ENCODE peak calls at places on chromosomes 6 and 20, in five cellular contexts. One of them, this sample, is unnamed.

GRCh38 chr6:144737998-144738397 is 452.9 kb downstream of the UTRN start:
- DNase-seq in neural crest cell: no peak
- DNase-seq in A549: no peak
- DNase-seq in skeletal muscle cell: no peak
- DNase-seq in endothelial cell: no peak
- DNase-seq in this sample: no peak

GRCh38 chr6:21831531-21832291 is 238.2 kb downstream of the SOX4 start:
- DNase-seq in endothelial cell: no peak
- DNase-seq in A549: no peak
- DNase-seq in skeletal muscle cell: no peak
- DNase-seq in neural crest cell: no peak
- DNase-seq in this sample: no peak

GRCh38 chr6:72084992-72085569 is 198.7 kb downstream of the RIMS1 start:
- DNase-seq in endothelial cell: no peak
- DNase-seq in A549: no peak
- DNase-seq in skeletal muscle cell: no peak
- DNase-seq in neural crest cell: no peak
- DNase-seq in this sample: no peak

GRCh38 chr6:20746024-20746423 is 211.8 kb downstream of the CDKAL1 start:
- DNase-seq in neural crest cell: no peak
- DNase-seq in skeletal muscle cell: no peak
- DNase-seq in A549: no peak
- DNase-seq in endothelial cell: no peak
- DNase-seq in this sample: no peak

GRCh38 chr20:14470231-14470894 is 133.0 kb upstream of the FLRT3 start:
- DNase-seq in endothelial cell: no peak
- DNase-seq in skeletal muscle cell: no peak
- DNase-seq in A549: no peak
- DNase-seq in neural crest cell: no peak
- DNase-seq in this sample: peak

GRCh38 chr6:121780325-121781313 is 345.2 kb downstream of the GJA1 start:
- DNase-seq in neural crest cell: no peak
- DNase-seq in A549: peak
- DNase-seq in skeletal muscle cell: peak
- DNase-seq in endothelial cell: no peak
- DNase-seq in this sample: no peak

GRCh38 chr6:30651143-30651542 is 4.2 kb downstream of the C6orf136 start:
- DNase-seq in skeletal muscle cell: no peak
- DNase-seq in endothelial cell: no peak
- DNase-seq in neural crest cell: no peak
- DNase-seq in A549: no peak
- DNase-seq in this sample: no peak

GRCh38 chr6:19009769-19010168 is 622.6 kb downstream of the RNF144B start:
- DNase-seq in A549: no peak
- DNase-seq in neural crest cell: no peak
- DNase-seq in skeletal muscle cell: no peak
- DNase-seq in endothelial cell: no peak
- DNase-seq in this sample: no peak

GRCh38 chr6:137904822-137905617 is 38.0 kb downstream of the TNFAIP3 start:
- DNase-seq in A549: no peak
- DNase-seq in endothelial cell: no peak
- DNase-seq in neural crest cell: no peak
- DNase-seq in skeletal muscle cell: no peak
- DNase-seq in this sample: peak

GRCh38 chr6:170095273-170095976 is 195.5 kb downstream of the DLL1 start:
- DNase-seq in endothelial cell: peak
- DNase-seq in skeletal muscle cell: no peak
- DNase-seq in neural crest cell: no peak
- DNase-seq in A549: no peak
- DNase-seq in this sample: no peak

GRCh38 chr20:45258669-45259068 is 4.3 kb upstream of the SLPI start:
- DNase-seq in neural crest cell: no peak
- DNase-seq in endothelial cell: no peak
- DNase-seq in skeletal muscle cell: no peak
- DNase-seq in A549: no peak
- DNase-seq in this sample: no peak

GRCh38 chr20:23668477-23668951 is 20.3 kb downstream of the CST4 start:
- DNase-seq in A549: peak
- DNase-seq in skeletal muscle cell: no peak
- DNase-seq in neural crest cell: peak
- DNase-seq in endothelial cell: peak
- DNase-seq in this sample: peak

GRCh38 chr20:23655551-23656211 is 17.9 kb upstream of the CST3 start:
- DNase-seq in skeletal muscle cell: no peak
- DNase-seq in endothelial cell: no peak
- DNase-seq in A549: no peak
- DNase-seq in neural crest cell: no peak
- DNase-seq in this sample: no peak

GRCh38 chr6:166469426-166469961 is 86.8 kb upstream of the MPC1 start:
- DNase-seq in A549: no peak
- DNase-seq in neural crest cell: no peak
- DNase-seq in endothelial cell: no peak
- DNase-seq in skeletal muscle cell: no peak
- DNase-seq in this sample: no peak

GRCh38 chr6:39199541-39199940 is 29.7 kb downstream of the KCNK5 start:
- DNase-seq in endothelial cell: no peak
- DNase-seq in neural crest cell: no peak
- DNase-seq in skeletal muscle cell: no peak
- DNase-seq in A549: no peak
- DNase-seq in this sample: no peak

This sample was measured in Calu3.